ENCODE peak calls at places on chromosomes 11 and 22, in seven cellular contexts. A is heart left ventricle, V is uterus, K is body of pancreas, S is K562, M is transverse colon, L is prostate gland. Y is an unnamed sample.

GRCh38 chr11:35614949-35615569 is 3.2 kb upstream of the FJX1 start:
- DNase-seq in A (no peak), V (no peak), K (no peak), S (no peak), M (no peak), L (no peak), Y (no peak)

GRCh38 chr22:44286673-44287072 is 26.1 kb downstream of the SHISAL1 start:
- DNase-seq in A (peak), V (no peak), K (no peak), S (no peak), M (no peak), L (no peak), Y (no peak)

GRCh38 chr11:1822648-1823375 is 12.0 kb upstream of the SYT8 start:
- DNase-seq in A (no peak), V (no peak), K (no peak), S (no peak), M (no peak), L (no peak), Y (no peak)

GRCh38 chr11:131661137-131661536 is 290.7 kb downstream of the NTM start:
- DNase-seq in A (no peak), V (no peak), K (no peak), S (no peak), M (no peak), L (no peak), Y (no peak)

GRCh38 chr11:45643585-45643984 is 21.8 kb downstream of the CHST1 start:
- DNase-seq in A (no peak), V (no peak), K (no peak), S (no peak), M (no peak), L (no peak), Y (no peak)

GRCh38 chr11:47178737-47179654 is 2.3 kb upstream of the ARFGAP2 start:
- DNase-seq in A (no peak), V (no peak), K (no peak), S (no peak), M (no peak), L (no peak), Y (no peak)

GRCh38 chr22:27918351-27919221 is 470 bp downstream of the PITPNB start:
- DNase-seq in A (peak), V (peak), K (peak), S (peak), M (peak), L (peak), Y (peak)

GRCh38 chr11:7019500-7020182 is 505 bp downstream of the ZNF214 start:
- DNase-seq in A (peak), V (peak), K (peak), S (no peak), M (peak), L (peak), Y (peak)

GRCh38 chr11:16968196-16968595 is 46.0 kb downstream of the PLEKHA7 start:
- DNase-seq in A (no peak), V (no peak), K (no peak), S (no peak), M (no peak), L (no peak), Y (no peak)

GRCh38 chr11:76885390-76886097 is 24.8 kb downstream of the ACER3 start:
- DNase-seq in A (peak), V (no peak), K (no peak), S (no peak), M (no peak), L (no peak), Y (no peak)

GRCh38 chr11:10331548-10332289 is 26.8 kb downstream of the ADM start:
- DNase-seq in A (no peak), V (no peak), K (no peak), S (no peak), M (no peak), L (no peak), Y (no peak)

GRCh38 chr11:125069008-125069407 is 5.9 kb downstream of the SLC37A2 start:
- DNase-seq in A (no peak), V (no peak), K (no peak), S (no peak), M (no peak), L (no peak), Y (no peak)

GRCh38 chr11:12798609-12799011 is 124.4 kb downstream of the TEAD1 start:
- DNase-seq in A (no peak), V (no peak), K (no peak), S (no peak), M (no peak), L (no peak), Y (no peak)
- TF ChIP-seq CTCF in A (no peak), V (no peak), K (no peak), S (no peak), M (no peak), L (no peak), Y (no peak)

GRCh38 chr11:128463975-128464374 is 123.4 kb downstream of the ETS1 start:
- DNase-seq in A (no peak), V (no peak), K (no peak), S (no peak), M (no peak), L (no peak), Y (no peak)
- TF ChIP-seq POLR2A in A (no peak), V (no peak), K (no peak), S (no peak), M (no peak), L (no peak), Y (no peak)

GRCh38 chr22:38139901-38140300 is 29.4 kb upstream of the BAIAP2L2 start:
- DNase-seq in A (no peak), V (no peak), K (no peak), S (no peak), M (no peak), L (no peak), Y (no peak)
- TF ChIP-seq CTCF in A (no peak), V (no peak), K (no peak), S (no peak), M (no peak), L (no peak), Y (no peak)

GRCh38 chr11:73291196-73291595 is 16.9 kb upstream of the ARHGEF17 start:
- DNase-seq in A (no peak), V (no peak), K (no peak), S (no peak), M (no peak), L (no peak), Y (no peak)

GRCh38 chr11:73290536-73290935 is 17.5 kb upstream of the ARHGEF17 start:
- DNase-seq in A (peak), V (no peak), K (no peak), S (no peak), M (no peak), L (no peak), Y (no peak)

GRCh38 chr11:73288197-73288872 is 16.2 kb downstream of the P2RY6 start:
- DNase-seq in A (no peak), V (no peak), K (no peak), S (no peak), M (no peak), L (no peak), Y (no peak)

GRCh38 chr11:73287400-73288101 is 15.4 kb downstream of the P2RY6 start:
- DNase-seq in A (no peak), V (no peak), K (no peak), S (no peak), M (no peak), L (no peak), Y (peak)

DNA sequence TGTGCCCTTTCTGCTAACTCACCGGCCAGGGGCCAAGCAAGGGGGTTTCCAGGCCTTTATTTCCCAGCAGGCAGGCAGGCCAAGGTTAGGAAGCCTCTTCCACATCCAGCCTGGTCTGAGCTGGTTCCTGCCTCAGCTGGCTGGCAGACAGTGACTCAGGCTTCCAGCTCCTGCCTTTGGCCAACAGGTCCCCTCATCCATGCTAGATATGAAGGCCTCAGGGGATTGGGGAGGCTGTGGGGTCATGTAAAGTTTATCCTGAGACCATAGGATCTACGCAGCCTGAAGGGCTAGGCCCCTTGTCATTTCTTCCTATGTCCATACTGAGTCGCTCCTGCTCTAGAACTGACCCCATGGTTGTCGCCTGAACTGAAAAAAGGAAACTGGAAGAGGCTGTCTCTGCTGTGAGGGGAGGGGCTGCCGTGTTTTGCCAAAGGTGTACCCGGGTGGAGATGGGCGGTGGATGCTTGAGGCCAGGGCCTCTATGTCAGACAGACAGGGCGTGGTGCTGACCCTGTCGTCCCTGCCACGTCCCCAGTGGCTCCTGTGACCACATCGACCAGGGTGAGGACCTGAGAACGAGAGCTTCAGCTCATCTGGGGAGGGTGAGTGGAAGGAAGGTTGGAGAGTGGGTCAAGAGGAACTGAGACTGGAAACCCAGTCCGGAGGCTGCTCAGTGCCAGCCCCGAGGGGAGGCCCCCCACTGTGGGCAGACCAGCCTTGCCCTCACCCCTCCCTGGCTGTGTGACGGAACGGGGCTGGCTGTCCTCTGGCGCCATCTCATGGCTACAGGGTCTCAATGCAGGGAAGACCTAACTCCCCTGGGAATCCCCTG is 17.0 kb downstream of the P2RY6 start:
- DNase-seq in A (peak), V (peak), K (peak), S (peak), M (peak), L (peak), Y (peak)
- TF ChIP-seq POLR2A in A (no peak), V (peak), K (no peak), S (no peak), M (no peak), L (no peak), Y (no peak)

Y was measured in thyroid gland.